ENCODE peak calls at places on chromosomes 12 and 14, in six cellular contexts. N, V, Q, F, Z and G are unnamed samples.

GRCh38 chr12:18165422-18165871 is 75.5 kb upstream of the RERGL start:
- DNase-seq in N (no peak), V (no peak), Q (no peak), F (no peak), Z (no peak), G (no peak)

GRCh38 chr14:20436363-20436755 is 393 bp upstream of the KLHL33 start:
- DNase-seq in N (no peak), V (no peak), Q (no peak), F (no peak), Z (no peak), G (peak)

GRCh38 chr14:53055003-53055402 is 98.1 kb downstream of the DDHD1 start:
- DNase-seq in N (no peak), V (no peak), Q (no peak), F (no peak), Z (no peak), G (peak)

GRCh38 chr12:32010631-32011030 is 51.4 kb downstream of the RESF1 start:
- DNase-seq in N (no peak), V (no peak), Q (no peak), F (no peak), Z (no peak), G (no peak)

GRCh38 chr12:113439606-113440030 is 17.4 kb downstream of the SDSL start:
- DNase-seq in N (peak), V (no peak), Q (no peak), F (peak), Z (peak), G (no peak)

GRCh38 chr12:93729934-93730333 is 52.8 kb downstream of the CRADD start:
- DNase-seq in N (no peak), V (no peak), Q (no peak), F (no peak), Z (no peak), G (no peak)

GRCh38 chr14:85233756-85234545 is 296.0 kb upstream of the FLRT2 start:
- DNase-seq in N (no peak), V (no peak), Q (no peak), F (no peak), Z (no peak), G (peak)

GRCh38 chr12:28869197-28869596 is 279.9 kb upstream of the FAR2 start:
- DNase-seq in N (no peak), V (no peak), Q (no peak), F (no peak), Z (no peak), G (peak)

GRCh38 chr14:89973234-89973823 is 17.6 kb downstream of the TDP1 start:
- DNase-seq in N (peak), V (peak), Q (no peak), F (peak), Z (peak), G (peak)

GRCh38 chr12:32671930-32672785 is 6.9 kb upstream of the DNM1L start:
- DNase-seq in N (no peak), V (no peak), Q (peak), F (peak), Z (peak), G (peak)

GRCh38 chr12:66409195-66409871 is 107.0 kb downstream of the HELB start:
- DNase-seq in N (no peak), V (no peak), Q (no peak), F (peak), Z (no peak), G (peak)

GRCh38 chr12:131130311-131130911 is 176.7 kb downstream of the ADGRD1 start:
- DNase-seq in N (no peak), V (no peak), Q (no peak), F (no peak), Z (no peak), G (no peak)

GRCh38 chr12:124000111-124000510 is 27.1 kb downstream of the ZNF664 start:
- DNase-seq in N (no peak), V (no peak), Q (no peak), F (no peak), Z (no peak), G (no peak)

GRCh38 chr14:22112004-22112403 is 438.4 kb upstream of the OR4E1 start:
- DNase-seq in N (no peak), V (no peak), Q (no peak), F (no peak), Z (no peak), G (no peak)

GRCh38 chr12:4589941-4590340 is 27.9 kb downstream of the DYRK4 start:
- DNase-seq in N (no peak), V (no peak), Q (no peak), F (no peak), Z (no peak), G (no peak)

GRCh38 chr12:105667880-105668279 is 337.4 kb downstream of the C12orf75 start:
- DNase-seq in N (no peak), V (no peak), Q (no peak), F (no peak), Z (no peak), G (no peak)

GRCh38 chr12:108800591-108800990 is 56.8 kb downstream of the SSH1 start:
- DNase-seq in N (no peak), V (no peak), Q (no peak), F (no peak), Z (no peak), G (no peak)

GRCh38 chr12:30613119-30613830 is 82.4 kb downstream of the IPO8 start:
- DNase-seq in N (no peak), V (no peak), Q (no peak), F (no peak), Z (no peak), G (no peak)

GRCh38 chr14:64115401-64115800 is 178.8 kb downstream of the ESR2 start:
- DNase-seq in N (no peak), V (no peak), Q (no peak), F (no peak), Z (no peak), G (no peak)

GRCh38 chr14:64114796-64115195 is 179.4 kb downstream of the ESR2 start:
- DNase-seq in N (no peak), V (no peak), Q (no peak), F (no peak), Z (no peak), G (no peak)

GRCh38 chr14:64114166-64114565 is 180.0 kb downstream of the ESR2 start:
- DNase-seq in N (peak), V (no peak), Q (no peak), F (no peak), Z (no peak), G (no peak)

GRCh38 chr14:64112859-64113258 is 181.3 kb downstream of the ESR2 start:
- DNase-seq in N (no peak), V (no peak), Q (no peak), F (no peak), Z (peak), G (no peak)

GRCh38 chr14:64113279-64113678 is 180.9 kb downstream of the ESR2 start:
- DNase-seq in N (no peak), V (no peak), Q (no peak), F (no peak), Z (peak), G (no peak)
- H3K4me3 ChIP-seq in N (no peak), V (no peak), Q (no peak), F (no peak), Z (no peak), G (no peak)

GRCh38 chr12:78403136-78403535 is 461.4 kb upstream of the SYT1 start:
- DNase-seq in N (no peak), V (no peak), Q (no peak), F (no peak), Z (no peak), G (peak)

GRCh38 chr12:78407722-78408121 is 456.9 kb upstream of the SYT1 start:
- DNase-seq in N (no peak), V (no peak), Q (no peak), F (no peak), Z (no peak), G (no peak)

GRCh38 chr12:78406213-78406612 is 458.4 kb upstream of the SYT1 start:
- DNase-seq in N (no peak), V (no peak), Q (no peak), F (no peak), Z (no peak), G (no peak)

GRCh38 chr12:78403681-78404080 is 460.9 kb upstream of the SYT1 start:
- DNase-seq in N (no peak), V (no peak), Q (no peak), F (no peak), Z (no peak), G (peak)

GRCh38 chr12:78406776-78407335 is 457.7 kb upstream of the SYT1 start:
- DNase-seq in N (no peak), V (no peak), Q (no peak), F (no peak), Z (no peak), G (no peak)
- H3K4me3 ChIP-seq in N (no peak), V (no peak), Q (no peak), F (no peak), Z (no peak), G (no peak)

DNA sequence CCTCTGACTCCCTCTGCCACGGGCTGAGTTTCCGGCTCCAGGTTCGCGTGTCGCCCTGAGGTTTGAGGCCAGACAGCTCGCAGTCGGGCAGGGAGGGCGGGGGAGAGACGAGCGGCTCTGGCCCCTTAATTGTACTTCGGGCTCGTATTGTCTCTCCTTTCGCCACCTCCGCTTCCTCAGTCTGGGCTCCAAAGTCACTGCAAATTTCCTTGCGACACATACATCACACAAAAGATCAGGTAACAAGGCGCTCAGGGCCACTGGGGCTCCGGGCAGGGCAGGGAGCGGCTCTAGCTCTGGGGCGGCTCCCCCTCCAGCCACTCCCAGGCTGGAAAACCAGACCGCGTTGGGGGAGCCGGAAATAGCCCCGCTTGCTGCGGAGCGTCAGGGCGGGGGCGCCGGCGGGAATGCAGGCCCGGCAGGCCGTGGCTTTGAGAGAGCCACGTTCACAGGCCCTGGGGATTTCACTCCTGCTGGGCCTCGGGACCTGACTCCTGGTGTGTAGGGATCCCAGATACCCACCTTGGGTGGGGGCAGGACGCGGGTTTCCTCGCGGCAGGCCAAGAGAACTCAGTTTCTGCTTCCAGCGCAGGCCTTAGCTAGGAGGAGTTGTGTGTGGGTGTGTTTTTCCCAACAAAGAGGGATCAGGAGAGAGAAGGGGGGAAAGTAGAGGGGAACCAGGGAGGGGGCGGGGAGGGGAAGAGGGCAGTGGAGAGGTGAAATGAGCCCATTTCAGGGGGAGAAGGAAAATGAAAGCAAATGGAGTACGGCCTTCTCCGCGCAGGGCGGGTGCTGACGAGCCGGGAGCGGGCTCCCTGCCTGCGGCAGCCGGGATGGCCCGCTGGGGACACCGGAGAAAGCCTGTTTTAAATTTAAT is 4.4 kb upstream of the HOXC9 start:
- DNase-seq in N (no peak), V (no peak), Q (no peak), F (no peak), Z (peak), G (no peak)
- H3K4me3 ChIP-seq in N (peak), V (peak), Q (peak), F (peak), Z (peak), G (peak)

GRCh38 chr14:61608245-61609142 is 86.8 kb upstream of the HIF1A start:
- DNase-seq in N (no peak), V (no peak), Q (no peak), F (no peak), Z (no peak), G (peak)
- H3K4me3 ChIP-seq in N (no peak), V (no peak), Q (no peak), F (no peak), Z (no peak), G (no peak)

GRCh38 chr14:77139540-77140342 is 1.9 kb downstream of the ZDHHC22 start:
- DNase-seq in N (no peak), V (no peak), Q (no peak), F (no peak), Z (no peak), G (no peak)
- H3K4me3 ChIP-seq in N (no peak), V (no peak), Q (no peak), F (no peak), Z (no peak), G (no peak)

DNA sequence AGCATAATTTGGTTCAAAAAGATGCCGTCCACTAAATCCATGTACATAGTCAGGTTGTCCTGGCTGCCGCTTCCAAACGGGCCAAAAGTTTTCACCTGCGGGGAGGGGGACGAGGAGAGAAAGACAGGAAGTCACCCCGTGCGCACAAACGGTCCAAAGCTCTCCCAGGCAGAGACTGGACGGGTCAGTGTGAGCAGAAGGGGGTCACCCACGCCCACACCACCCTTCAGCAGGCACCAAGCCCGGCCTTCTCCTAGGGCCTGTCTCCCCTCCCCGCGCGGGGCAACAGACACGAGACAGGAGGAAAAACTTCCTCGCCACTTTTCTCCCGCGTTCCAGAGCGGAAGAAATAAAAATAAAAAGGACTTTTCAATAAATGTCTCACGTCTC is 881 bp downstream of the CCDC88C start:
- DNase-seq in N (no peak), V (no peak), Q (no peak), F (no peak), Z (peak), G (no peak)
- H3K4me3 ChIP-seq in N (peak), V (peak), Q (peak), F (peak), Z (peak), G (no peak)

DNA sequence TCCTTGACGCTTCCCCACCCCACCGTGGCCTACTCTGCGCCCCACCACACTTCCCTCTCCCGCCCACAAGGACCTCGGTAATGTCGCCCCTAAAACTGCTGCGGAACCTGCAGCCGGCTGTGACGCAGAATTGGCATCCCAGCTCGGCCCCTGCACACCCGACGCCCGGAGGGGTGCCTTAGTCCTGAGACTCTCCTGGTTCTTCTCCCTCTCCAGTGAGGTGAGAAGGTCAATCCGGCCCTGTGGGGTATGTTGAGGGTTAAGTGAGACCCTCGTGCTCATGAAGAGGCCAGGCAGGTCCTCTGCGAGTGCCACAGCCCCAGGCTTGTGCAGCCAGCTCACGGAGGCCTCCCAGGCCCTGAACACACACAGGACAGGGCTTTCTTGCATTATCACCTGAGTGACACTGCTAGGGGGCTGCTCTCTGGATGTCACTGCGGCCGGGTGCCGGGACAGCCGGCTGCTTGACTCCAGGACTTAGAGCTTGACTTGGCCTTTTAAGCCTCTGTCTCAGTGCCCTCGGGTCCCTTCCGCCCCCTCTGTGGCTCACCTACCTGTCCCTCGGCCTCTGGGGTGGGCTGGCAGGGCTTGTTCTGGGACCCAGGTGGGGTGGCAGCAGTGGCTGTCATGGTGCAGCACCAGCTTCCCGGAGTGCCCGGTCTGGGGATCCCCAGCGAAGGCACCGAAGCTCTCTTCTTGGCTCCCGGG is 106.9 kb upstream of the C14orf180 start:
- DNase-seq in N (no peak), V (no peak), Q (no peak), F (no peak), Z (no peak), G (no peak)
- H3K4me3 ChIP-seq in N (no peak), V (no peak), Q (no peak), F (no peak), Z (no peak), G (no peak)